ENCODE peak calls at places on chromosomes 7 and 10, in four cellular contexts. P, S, F and G are unnamed samples.

GRCh38 chr7:131583430-131583829 is 27.0 kb upstream of the PODXL start:
- DNase-seq in P (no peak), S (no peak), F (no peak), G (no peak)

GRCh38 chr7:91533996-91534395 is 269.8 kb downstream of the FZD1 start:
- DNase-seq in P (no peak), S (no peak), F (no peak), G (no peak)

GRCh38 chr10:125159932-125160855 is at the start of gene CTBP2:
- DNase-seq in P (peak; percentile 67), S (peak; percentile 68), F (peak; percentile 54), G (peak; percentile 47)

GRCh38 chr10:132481690-132482089 is 55.9 kb upstream of the INPP5A start:
- DNase-seq in P (peak; percentile 61), S (no peak), F (no peak), G (no peak)

GRCh38 chr7:70229242-70229641 is 631.0 kb downstream of the AUTS2 start:
- DNase-seq in P (no peak), S (no peak), F (no peak), G (no peak)

GRCh38 chr10:66996996-66997395 is 71.2 kb downstream of the LRRTM3 start:
- DNase-seq in P (no peak), S (no peak), F (no peak), G (no peak)

GRCh38 chr10:124279298-124279697 is 139.4 kb downstream of the OAT start:
- DNase-seq in P (no peak), S (no peak), F (no peak), G (no peak)

GRCh38 chr7:42931447-42931833 is 534 bp downstream of the PSMA2 start:
- DNase-seq in P (no peak), S (no peak), F (no peak), G (no peak)

GRCh38 chr7:158885624-158886023 is 29.3 kb downstream of the DYNC2I1 start:
- DNase-seq in P (no peak), S (no peak), F (no peak), G (no peak)

GRCh38 chr7:40701836-40702551 is 567.2 kb downstream of the SUGCT start:
- DNase-seq in P (no peak), S (no peak), F (no peak), G (no peak)

GRCh38 chr7:73442222-73442902 is 8.8 kb downstream of the FZD9 start:
- DNase-seq in P (peak; percentile 38), S (no peak), F (no peak), G (no peak)
- H3K36me3 ChIP-seq in P (peaks cover 85% of the 10 kb centered on the region), S (peaks cover 50% of the 10 kb centered on the region), F (peaks cover 89% of the 10 kb centered on the region), G (peaks cover 89% of the 10 kb centered on the region)

GRCh38 chr7:2861509-2861908 is 17.4 kb upstream of the GNA12 start:
- DNase-seq in P (no peak), S (no peak), F (no peak), G (no peak)

GRCh38 chr7:2864204-2864985 is 20.3 kb upstream of the GNA12 start:
- DNase-seq in P (no peak), S (no peak), F (no peak), G (no peak)

GRCh38 chr7:2862831-2863361 is 18.8 kb upstream of the GNA12 start:
- DNase-seq in P (no peak), S (no peak), F (no peak), G (no peak)

GRCh38 chr7:2864999-2865670 is 21.0 kb upstream of the GNA12 start:
- DNase-seq in P (peak; percentile 85), S (peak; percentile 90), F (peak; percentile 76), G (peak; percentile 60)

DNA sequence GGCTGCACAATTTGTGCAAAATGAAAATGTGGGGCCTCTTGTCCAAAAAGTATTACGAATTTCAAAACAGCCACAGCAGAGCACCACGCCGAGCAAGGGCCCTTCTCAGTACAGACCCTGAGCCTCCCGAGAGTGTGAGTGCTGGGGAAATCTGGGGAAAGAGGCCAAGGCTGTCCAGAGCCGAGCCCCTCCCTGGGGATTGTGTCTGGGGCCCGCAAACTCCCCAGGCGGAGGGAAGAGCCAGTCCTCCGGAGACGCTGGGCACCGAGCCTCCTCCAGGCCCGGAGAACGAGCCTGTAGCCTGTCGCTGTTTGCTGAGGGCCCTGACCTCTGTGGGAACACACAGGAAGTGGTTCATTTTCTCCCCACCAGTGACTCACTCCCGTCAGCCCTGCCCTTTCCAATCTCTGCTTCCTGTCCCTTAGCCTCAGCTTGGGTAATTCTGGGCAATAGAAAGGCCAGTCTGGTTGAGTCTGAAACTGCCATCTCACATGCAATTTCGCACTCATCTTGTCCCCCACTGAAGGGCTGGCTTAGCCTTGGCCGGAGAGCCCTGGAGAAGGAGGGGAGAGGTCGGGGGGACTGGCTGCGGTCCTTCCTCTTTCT is 19.5 kb upstream of the GNA12 start:
- DNase-seq in P (peak; percentile 94), S (no peak), F (peak; percentile 83), G (peak; percentile 61)
- TF ChIP-seq EP300 in P (no peak), S (no peak), F (no peak), G (no peak)

DNA sequence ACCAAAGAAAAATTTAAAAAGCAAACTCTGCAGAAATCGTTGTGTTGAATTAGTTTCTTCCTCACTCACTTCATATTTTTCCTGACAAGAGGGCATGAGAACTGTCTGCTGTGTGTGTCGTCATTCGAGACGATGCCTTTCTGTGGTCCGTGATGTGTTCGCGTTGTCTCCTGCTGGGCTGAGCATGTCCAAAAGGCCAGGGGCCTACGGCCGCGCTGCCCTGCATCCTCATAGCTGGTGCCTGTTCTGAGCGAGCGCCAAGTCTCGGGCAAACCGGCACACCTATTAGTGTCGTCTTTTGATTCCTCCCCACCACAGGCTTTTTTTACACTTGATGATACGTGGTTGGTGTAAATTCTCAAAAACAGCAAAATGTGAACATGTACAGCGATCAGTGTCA is 27.4 kb downstream of the WDR37 start:
- DNase-seq in P (no peak), S (no peak), F (no peak), G (no peak)
- H3K36me3 ChIP-seq in P (peaks cover 100% of the 10 kb centered on the region), S (peaks cover 10% of the 10 kb centered on the region), F (peaks cover 98% of the 10 kb centered on the region), G (peaks cover 96% of the 10 kb centered on the region)

GRCh38 chr10:117003336-117003735 is 1.7 kb downstream of the SHTN1 start:
- DNase-seq in P (no peak), S (no peak), F (no peak), G (no peak)

GRCh38 chr10:117004627-117005453 is at the start of gene SHTN1:
- DNase-seq in P (peak; percentile 82), S (peak; percentile 78), F (peak; percentile 94), G (peak; percentile 28)

GRCh38 chr10:117004238-117004626 is 755 bp downstream of the SHTN1 start:
- DNase-seq in P (no peak), S (no peak), F (no peak), G (no peak)

GRCh38 chr10:117005454-117006055 is 568 bp upstream of the SHTN1 start:
- DNase-seq in P (no peak), S (peak; percentile 64), F (no peak), G (no peak)

DNA sequence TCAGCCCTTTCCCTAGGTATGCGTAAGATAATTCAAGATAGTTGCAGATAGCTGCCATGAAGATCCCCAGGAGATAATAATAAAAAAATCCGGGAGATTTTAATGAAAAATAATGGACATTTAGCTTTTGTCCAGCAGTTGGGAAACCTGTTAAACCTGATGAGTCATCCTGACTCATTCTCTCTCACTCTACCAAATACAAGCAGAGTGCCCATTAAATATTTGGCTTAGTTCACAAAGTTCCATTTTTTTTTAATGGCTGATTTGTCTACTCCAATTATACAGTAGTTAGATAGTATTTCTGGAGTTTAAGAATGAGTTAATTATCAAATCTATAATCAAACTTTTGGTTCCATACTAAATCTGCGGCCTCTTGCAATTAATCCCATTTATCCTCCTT is 2.1 kb upstream of the SHTN1 start:
- DNase-seq in P (no peak), S (no peak), F (no peak), G (no peak)
- TF ChIP-seq EP300 in P (no peak), S (no peak), F (no peak), G (no peak)

DNA sequence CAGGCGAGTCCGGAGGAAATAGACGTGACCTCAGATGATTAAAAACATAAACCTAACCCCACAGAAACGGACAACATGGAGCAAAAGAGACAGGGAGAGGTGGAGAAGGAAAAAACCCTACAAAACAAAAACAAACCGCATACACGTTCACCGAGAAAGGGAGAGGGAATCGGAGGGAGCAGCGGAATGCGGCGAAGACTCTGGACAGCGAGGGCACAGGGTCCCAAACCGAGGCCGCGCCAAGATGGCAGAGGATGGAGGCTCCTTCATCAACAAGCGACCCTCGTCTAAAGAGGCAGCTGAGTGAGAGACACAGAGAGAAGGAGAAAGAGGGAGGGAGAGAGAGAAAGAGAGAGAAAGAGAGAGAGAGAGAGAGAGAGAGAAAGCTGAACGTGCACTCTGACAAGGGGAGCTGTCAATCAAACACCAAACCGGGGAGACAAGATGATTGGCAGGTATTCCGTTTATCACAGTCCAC is 5.7 kb downstream of the EMX2 start:
- DNase-seq in P (no peak), S (no peak), F (no peak), G (no peak)
- H3K36me3 ChIP-seq in P (no peaks in the 10 kb centered on the region), S (no peaks in the 10 kb centered on the region), F (no peaks in the 10 kb centered on the region), G (no peaks in the 10 kb centered on the region)